ENCODE peak calls at places on chromosomes 4 and X, in five cellular contexts. One of them, this sample, is unnamed.

GRCh38 chr4:2289955-2290333 is 28.0 kb upstream of the MXD4 start:
- DNase-seq in ascending aorta: no peak
- DNase-seq in testis: no peak
- DNase-seq in K562: no peak
- DNase-seq in sigmoid colon: peak; percentile 49
- DNase-seq in this sample: peak; percentile 36

GRCh38 chr4:106502106-106502699 is 133.6 kb upstream of the GIMD1 start:
- DNase-seq in ascending aorta: no peak
- DNase-seq in testis: peak; percentile 68
- DNase-seq in K562: peak; percentile 24
- DNase-seq in sigmoid colon: no peak
- DNase-seq in this sample: peak; percentile 57

GRCh38 chr4:113781439-113782040 is 20.0 kb upstream of the CAMK2D start:
- DNase-seq in ascending aorta: no peak
- DNase-seq in testis: no peak
- DNase-seq in K562: no peak
- DNase-seq in sigmoid colon: no peak
- DNase-seq in this sample: no peak

GRCh38 chrX:118864063-118864630 is 40.5 kb downstream of the ZCCHC12 start:
- DNase-seq in ascending aorta: no peak
- DNase-seq in testis: no peak
- DNase-seq in K562: no peak
- DNase-seq in sigmoid colon: no peak
- DNase-seq in this sample: no peak

GRCh38 chr4:126375462-126376054 is 1060.8 kb downstream of the FAT4 start:
- DNase-seq in ascending aorta: no peak
- DNase-seq in testis: no peak
- DNase-seq in K562: no peak
- DNase-seq in sigmoid colon: no peak
- DNase-seq in this sample: no peak

GRCh38 chrX:72609313-72609712 is 36.7 kb upstream of the HDAC8 start:
- DNase-seq in ascending aorta: no peak
- DNase-seq in testis: no peak
- DNase-seq in K562: peak; percentile 5
- DNase-seq in sigmoid colon: no peak
- DNase-seq in this sample: no peak

GRCh38 chrX:49029876-49030275 is 13.3 kb downstream of the TFE3 start:
- DNase-seq in ascending aorta: no peak
- DNase-seq in testis: no peak
- DNase-seq in K562: peak; percentile 60
- DNase-seq in sigmoid colon: no peak
- DNase-seq in this sample: no peak

GRCh38 chr4:98688416-98689290 is 30.2 kb upstream of the TSPAN5 start:
- DNase-seq in ascending aorta: no peak
- DNase-seq in testis: no peak
- DNase-seq in K562: peak; percentile 58
- DNase-seq in sigmoid colon: no peak
- DNase-seq in this sample: no peak

GRCh38 chr4:85703098-85703497 is 228.1 kb downstream of the ARHGAP24 start:
- DNase-seq in ascending aorta: no peak
- DNase-seq in testis: no peak
- DNase-seq in K562: no peak
- DNase-seq in sigmoid colon: no peak
- DNase-seq in this sample: no peak

GRCh38 chrX:7294483-7294882 is 146.5 kb upstream of the PUDP start:
- DNase-seq in ascending aorta: no peak
- DNase-seq in testis: no peak
- DNase-seq in K562: no peak
- DNase-seq in sigmoid colon: no peak
- DNase-seq in this sample: no peak

GRCh38 chr4:105208556-105208955 is 61.9 kb downstream of the TET2 start:
- DNase-seq in ascending aorta: no peak
- DNase-seq in testis: no peak
- DNase-seq in K562: no peak
- DNase-seq in sigmoid colon: no peak
- DNase-seq in this sample: no peak

GRCh38 chr4:141346144-141346543 is 125.4 kb downstream of the ZNF330 start:
- DNase-seq in ascending aorta: no peak
- DNase-seq in testis: peak; percentile 43
- DNase-seq in K562: peak; percentile 18
- DNase-seq in sigmoid colon: no peak
- DNase-seq in this sample: no peak

GRCh38 chr4:3371581-3372001 is 70.2 kb upstream of the HGFAC start:
- DNase-seq in ascending aorta: no peak
- DNase-seq in testis: peak; percentile 51
- DNase-seq in K562: no peak
- DNase-seq in sigmoid colon: peak; percentile 58
- DNase-seq in this sample: no peak

GRCh38 chr4:121666091-121666679 is 30.6 kb downstream of the ANXA5 start:
- DNase-seq in ascending aorta: no peak
- DNase-seq in testis: no peak
- DNase-seq in K562: no peak
- DNase-seq in sigmoid colon: peak; percentile 72
- DNase-seq in this sample: no peak

GRCh38 chr4:48683784-48684666 is 96.1 kb downstream of the FRYL start:
- DNase-seq in ascending aorta: no peak
- DNase-seq in testis: no peak
- DNase-seq in K562: peak; percentile 68
- DNase-seq in sigmoid colon: no peak
- DNase-seq in this sample: no peak

GRCh38 chr4:11719879-11720278 is 291.2 kb upstream of the HS3ST1 start:
- DNase-seq in ascending aorta: no peak
- DNase-seq in testis: no peak
- DNase-seq in K562: no peak
- DNase-seq in sigmoid colon: no peak
- DNase-seq in this sample: no peak

GRCh38 chrX:137565921-137566745 is at the start of gene ZIC3:
- DNase-seq in ascending aorta: no peak
- DNase-seq in testis: peak; percentile 79
- DNase-seq in K562: no peak
- DNase-seq in sigmoid colon: peak; percentile 67
- DNase-seq in this sample: no peak

GRCh38 chr4:105215609-105216313 is 69.1 kb downstream of the TET2 start:
- DNase-seq in ascending aorta: no peak
- DNase-seq in testis: no peak
- DNase-seq in K562: no peak
- DNase-seq in sigmoid colon: no peak
- DNase-seq in this sample: no peak

GRCh38 chr4:182880387-182881356 is 36.5 kb downstream of the DCTD start:
- DNase-seq in ascending aorta: no peak
- DNase-seq in testis: peak; percentile 68
- DNase-seq in K562: no peak
- DNase-seq in sigmoid colon: peak; percentile 85
- DNase-seq in this sample: no peak

GRCh38 chr4:181760560-181760959 is 482.6 kb upstream of the TENM3 start:
- DNase-seq in ascending aorta: no peak
- DNase-seq in testis: no peak
- DNase-seq in K562: no peak
- DNase-seq in sigmoid colon: no peak
- DNase-seq in this sample: no peak

GRCh38 chr4:186058980-186059316 is 10.0 kb upstream of the TLR3 start:
- DNase-seq in ascending aorta: no peak
- DNase-seq in testis: no peak
- DNase-seq in K562: no peak
- DNase-seq in sigmoid colon: no peak
- DNase-seq in this sample: no peak
- H3K4me3 ChIP-seq in ascending aorta: no peak overlapping the region
- H3K4me3 ChIP-seq in testis: no peak overlapping the region
- H3K4me3 ChIP-seq in K562: no peak overlapping the region
- H3K4me3 ChIP-seq in sigmoid colon: no peak overlapping the region
- H3K4me3 ChIP-seq in this sample: no peak overlapping the region

GRCh38 chr4:6194458-6195195 is 5.7 kb downstream of the JAKMIP1 start:
- DNase-seq in ascending aorta: no peak
- DNase-seq in testis: no peak
- DNase-seq in K562: no peak
- DNase-seq in sigmoid colon: peak; percentile 35
- DNase-seq in this sample: no peak
- H3K4me1 ChIP-seq in ascending aorta: no peaks in the 10 kb centered on the region
- H3K4me1 ChIP-seq in testis: peaks cover 12% of the 10 kb centered on the region
- H3K4me1 ChIP-seq in K562: no peaks in the 10 kb centered on the region
- H3K4me1 ChIP-seq in sigmoid colon: no peaks in the 10 kb centered on the region
- H3K4me1 ChIP-seq in this sample: peaks cover 11% of the 10 kb centered on the region

GRCh38 chrX:143945171-143945570 is 61.3 kb downstream of the UBE2NL start:
- DNase-seq in ascending aorta: no peak
- DNase-seq in testis: no peak
- DNase-seq in K562: no peak
- DNase-seq in sigmoid colon: no peak
- DNase-seq in this sample: no peak
- H3K9me3 ChIP-seq in ascending aorta: no peaks in the 10 kb centered on the region
- H3K9me3 ChIP-seq in testis: no peaks in the 10 kb centered on the region
- H3K9me3 ChIP-seq in K562: no peaks in the 10 kb centered on the region
- H3K9me3 ChIP-seq in sigmoid colon: no peaks in the 10 kb centered on the region
- H3K9me3 ChIP-seq in this sample: no peaks in the 10 kb centered on the region

GRCh38 chr4:30757357-30757756 is 37.2 kb downstream of the PCDH7 start:
- DNase-seq in ascending aorta: no peak
- DNase-seq in testis: no peak
- DNase-seq in K562: no peak
- DNase-seq in sigmoid colon: no peak
- DNase-seq in this sample: no peak
- H3K4me3 ChIP-seq in ascending aorta: no peak overlapping the region
- H3K4me3 ChIP-seq in testis: no peak overlapping the region
- H3K4me3 ChIP-seq in K562: no peak overlapping the region
- H3K4me3 ChIP-seq in sigmoid colon: no peak overlapping the region
- H3K4me3 ChIP-seq in this sample: no peak overlapping the region

GRCh38 chr4:152979731-152980330 is 43.7 kb downstream of the FHDC1 start:
- DNase-seq in ascending aorta: no peak
- DNase-seq in testis: no peak
- DNase-seq in K562: no peak
- DNase-seq in sigmoid colon: no peak
- DNase-seq in this sample: no peak
- H3K4me1 ChIP-seq in ascending aorta: no peaks in the 10 kb centered on the region
- H3K4me1 ChIP-seq in testis: no peaks in the 10 kb centered on the region
- H3K4me1 ChIP-seq in K562: no peaks in the 10 kb centered on the region
- H3K4me1 ChIP-seq in sigmoid colon: no peaks in the 10 kb centered on the region
- H3K4me1 ChIP-seq in this sample: no peaks in the 10 kb centered on the region

DNA sequence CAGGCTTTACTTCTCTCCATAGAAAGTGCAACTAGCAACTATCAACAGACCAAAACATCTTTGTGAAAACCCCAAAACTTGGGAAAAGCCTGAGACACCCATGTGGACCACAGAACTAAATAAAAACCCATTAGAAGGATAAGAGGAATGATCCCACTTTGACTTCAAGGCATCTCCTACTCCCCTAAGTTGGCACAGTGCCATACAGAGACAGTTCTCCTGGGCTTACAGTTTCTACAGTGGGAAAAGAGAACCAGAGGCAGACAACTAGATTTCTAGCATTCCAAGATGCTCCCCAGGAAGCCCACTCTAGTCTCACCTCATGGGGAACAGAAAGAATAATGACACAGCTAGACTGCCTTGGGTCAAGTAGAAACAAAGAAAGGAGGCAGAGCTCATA is 20.4 kb downstream of the TMLHE start:
- DNase-seq in ascending aorta: no peak
- DNase-seq in testis: no peak
- DNase-seq in K562: no peak
- DNase-seq in sigmoid colon: no peak
- DNase-seq in this sample: no peak
- H3K9me3 ChIP-seq in ascending aorta: no peaks in the 10 kb centered on the region
- H3K9me3 ChIP-seq in testis: no peaks in the 10 kb centered on the region
- H3K9me3 ChIP-seq in K562: peaks cover 3% of the 10 kb centered on the region
- H3K9me3 ChIP-seq in sigmoid colon: no peaks in the 10 kb centered on the region
- H3K9me3 ChIP-seq in this sample: no peaks in the 10 kb centered on the region

DNA sequence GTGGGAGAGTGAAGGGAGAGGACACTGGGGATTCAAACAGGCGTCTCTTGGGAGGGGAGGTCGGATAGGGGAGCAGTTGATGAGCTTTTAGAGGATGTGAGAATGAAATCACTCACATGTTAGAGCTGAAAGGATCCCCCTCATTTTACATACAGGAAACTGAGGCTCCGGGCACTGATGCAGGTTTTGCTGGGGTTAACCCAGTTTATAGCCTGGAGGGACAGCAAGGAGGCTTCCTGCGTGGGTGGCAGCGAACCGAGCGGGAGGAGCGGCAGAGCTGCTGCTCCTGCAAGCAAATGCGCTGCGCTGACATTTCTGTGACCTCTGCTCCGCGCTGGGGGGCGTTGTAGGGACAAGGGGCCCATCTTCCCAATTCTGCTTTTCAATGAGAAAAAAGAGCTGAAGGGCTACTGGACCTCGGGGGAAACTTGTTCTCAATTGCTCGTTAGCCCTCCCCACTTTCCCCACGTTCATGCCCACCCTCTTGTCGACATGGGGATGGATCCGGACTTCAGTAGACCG is 1.1 kb upstream of the NEUROG2 start:
- DNase-seq in ascending aorta: no peak
- DNase-seq in testis: no peak
- DNase-seq in K562: no peak
- DNase-seq in sigmoid colon: no peak
- DNase-seq in this sample: no peak
- H3K4me3 ChIP-seq in ascending aorta: peak overlapping the region; percentile 64
- H3K4me3 ChIP-seq in testis: no peak overlapping the region
- H3K4me3 ChIP-seq in K562: no peak overlapping the region
- H3K4me3 ChIP-seq in sigmoid colon: no peak overlapping the region
- H3K4me3 ChIP-seq in this sample: no peak overlapping the region

This sample was measured in Peyer's patch.